ENCODE peak calls at places on chromosomes 2 and 18, in six cellular contexts. S is lung, E is fibroblast of mammary gland, P is A549, O is AG10803, N is heart left ventricle. J is an unnamed sample.

GRCh38 chr2:11566383-11566782 is 32.5 kb downstream of the GREB1 start:
- DNase-seq in S (no peak), E (no peak), P (no peak), O (no peak), N (no peak), J (no peak)

GRCh38 chr2:32136097-32136496 is 29.6 kb upstream of the SLC30A6 start:
- DNase-seq in S (no peak), E (no peak), P (peak), O (peak), N (no peak), J (peak)

GRCh38 chr2:57549642-57550102 is 496.9 kb upstream of the VRK2 start:
- DNase-seq in S (no peak), E (peak), P (peak), O (no peak), N (no peak), J (no peak)

GRCh38 chr18:35732652-35733051 is 151.1 kb downstream of the GALNT1 start:
- DNase-seq in S (no peak), E (peak), P (no peak), O (peak), N (no peak), J (peak)

GRCh38 chr18:49013961-49014604 is 63.3 kb upstream of the SMAD7 start:
- DNase-seq in S (no peak), E (no peak), P (no peak), O (no peak), N (peak), J (no peak)

GRCh38 chr2:122683018-122683417 is 927.6 kb downstream of the TSN start:
- DNase-seq in S (no peak), E (no peak), P (no peak), O (no peak), N (no peak), J (no peak)

GRCh38 chr2:27442282-27442980 is at the start of gene KRTCAP3:
- DNase-seq in S (peak), E (no peak), P (no peak), O (no peak), N (no peak), J (no peak)

GRCh38 chr18:45050712-45051639 is 370.3 kb downstream of the SETBP1 start:
- DNase-seq in S (no peak), E (peak), P (peak), O (peak), N (no peak), J (peak)

GRCh38 chr2:105636109-105636740 is 108.5 kb upstream of the NCK2 start:
- DNase-seq in S (peak), E (no peak), P (no peak), O (no peak), N (no peak), J (no peak)

GRCh38 chr2:119008108-119008507 is 66.1 kb downstream of the MARCO start:
- DNase-seq in S (peak), E (peak), P (peak), O (no peak), N (no peak), J (no peak)

GRCh38 chr2:213995400-213996105 is 415.3 kb upstream of the VWC2L start:
- DNase-seq in S (no peak), E (peak), P (peak), O (peak), N (no peak), J (peak)

GRCh38 chr2:12262681-12263436 is 453.9 kb upstream of the TRIB2 start:
- DNase-seq in S (no peak), E (peak), P (no peak), O (peak), N (no peak), J (peak)

GRCh38 chr2:127702395-127703009 is 1.2 kb downstream of the SFT2D3 start:
- DNase-seq in S (no peak), E (no peak), P (no peak), O (no peak), N (no peak), J (no peak)

GRCh38 chr2:127703282-127703681 is 2.0 kb downstream of the SFT2D3 start:
- DNase-seq in S (no peak), E (no peak), P (no peak), O (no peak), N (no peak), J (no peak)

GRCh38 chr2:127705281-127706065 is 4.2 kb downstream of the SFT2D3 start:
- DNase-seq in S (peak), E (peak), P (no peak), O (peak), N (no peak), J (peak)

GRCh38 chr2:127706215-127706990 is 5.1 kb downstream of the SFT2D3 start:
- DNase-seq in S (peak), E (no peak), P (no peak), O (no peak), N (no peak), J (no peak)

DNA sequence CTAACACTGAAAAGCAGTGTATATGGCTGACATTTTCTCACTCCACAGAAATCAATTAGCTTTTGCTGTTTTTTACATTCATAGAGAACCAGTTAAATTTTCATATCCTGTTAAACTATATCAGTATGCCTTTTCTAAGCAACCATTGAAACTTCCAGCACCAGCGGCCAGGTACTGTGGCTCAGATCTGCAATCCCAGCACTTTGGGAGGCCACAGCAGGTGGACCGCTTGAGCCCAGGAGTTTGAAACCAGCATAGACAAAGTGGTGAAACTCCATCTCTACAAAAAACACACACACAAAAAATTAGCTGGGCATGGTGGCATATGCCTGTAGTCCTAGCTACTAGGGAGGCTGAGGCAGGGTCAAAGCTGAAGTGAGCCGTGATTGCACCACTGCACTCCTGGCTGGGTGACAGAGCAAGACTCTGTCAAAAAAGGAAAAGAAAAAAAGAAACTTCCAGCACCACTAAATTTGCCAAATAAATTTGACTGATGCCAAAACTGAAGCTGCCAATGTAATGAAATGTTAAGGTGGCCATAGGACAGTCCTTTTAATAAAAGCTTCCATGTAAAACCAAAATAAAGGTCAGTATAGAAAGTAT is 3.4 kb downstream of the SFT2D3 start:
- DNase-seq in S (no peak), E (no peak), P (no peak), O (peak), N (no peak), J (no peak)
- H3K4me3 ChIP-seq in S (no peak), E (no peak), P (no peak), O (no peak), N (no peak), J (no peak)

GRCh38 chr18:76657428-76657827 is 162.4 kb upstream of the ZNF516 start:
- DNase-seq in S (no peak), E (peak), P (no peak), O (peak), N (no peak), J (peak)
- TF ChIP-seq CTCF in S (no peak), E (no peak), P (no peak), O (no peak), N (no peak), J (no peak)

GRCh38 chr2:161141033-161141432 is 19.2 kb upstream of the TANK start:
- DNase-seq in S (no peak), E (no peak), P (no peak), O (no peak), N (no peak), J (no peak)

GRCh38 chr2:161136194-161136593 is 24.0 kb upstream of the TANK start:
- DNase-seq in S (no peak), E (no peak), P (peak), O (no peak), N (no peak), J (no peak)

GRCh38 chr2:161136696-161137324 is 23.4 kb upstream of the TANK start:
- DNase-seq in S (no peak), E (peak), P (peak), O (peak), N (no peak), J (no peak)

GRCh38 chr2:161138429-161138828 is 21.8 kb upstream of the TANK start:
- DNase-seq in S (no peak), E (no peak), P (no peak), O (no peak), N (no peak), J (no peak)

GRCh38 chr2:161139098-161139987 is 20.9 kb upstream of the TANK start:
- DNase-seq in S (no peak), E (peak), P (no peak), O (peak), N (no peak), J (peak)
- H3K4me3 ChIP-seq in S (no peak), E (no peak), P (no peak), O (no peak), N (peak), J (no peak)

GRCh38 chr2:39696838-39697237 is 31.1 kb downstream of the TMEM178A start:
- DNase-seq in S (no peak), E (peak), P (peak), O (peak), N (no peak), J (peak)
- TF ChIP-seq CTCF in S (no peak), E (peak), P (peak), O (peak), N (peak), J (no peak)

GRCh38 chr2:207160115-207160514 is 5.6 kb downstream of the KLF7 start:
- DNase-seq in S (no peak), E (no peak), P (no peak), O (no peak), N (no peak), J (no peak)

GRCh38 chr2:207163053-207163814 is 2.5 kb downstream of the KLF7 start:
- DNase-seq in S (no peak), E (peak), P (peak), O (peak), N (no peak), J (peak)

GRCh38 chr2:207161724-207162123 is 4.0 kb downstream of the KLF7 start:
- DNase-seq in S (no peak), E (peak), P (peak), O (peak), N (no peak), J (peak)

GRCh38 chr2:207162319-207162718 is 3.4 kb downstream of the KLF7 start:
- DNase-seq in S (no peak), E (peak), P (no peak), O (peak), N (no peak), J (peak)

GRCh38 chr2:207161247-207161646 is 4.5 kb downstream of the KLF7 start:
- DNase-seq in S (no peak), E (no peak), P (no peak), O (no peak), N (no peak), J (no peak)
- H3K4me3 ChIP-seq in S (no peak), E (peak), P (peak), O (peak), N (no peak), J (peak)

DNA sequence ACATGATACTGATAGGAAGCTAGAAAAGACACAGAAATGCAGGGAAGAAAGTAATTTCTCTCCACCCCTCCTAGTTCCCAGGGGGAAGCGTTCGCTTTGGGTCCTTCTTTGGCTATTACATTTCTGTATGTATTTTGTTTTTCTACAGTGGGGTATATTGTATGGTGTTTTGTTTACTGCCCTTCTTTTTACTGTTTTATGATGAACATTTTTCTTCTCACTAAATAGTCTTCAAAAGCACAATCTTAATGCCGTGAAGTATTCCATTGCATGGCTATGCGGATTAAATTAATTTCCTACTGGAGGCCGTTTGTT is 354 bp upstream of the TMBIM1 start:
- DNase-seq in S (no peak), E (no peak), P (no peak), O (no peak), N (no peak), J (no peak)
- TF ChIP-seq CTCF in S (no peak), E (no peak), P (no peak), O (no peak), N (no peak), J (no peak)

GRCh38 chr18:3870914-3871313 is 420.9 kb downstream of the TGIF1 start:
- DNase-seq in S (no peak), E (no peak), P (no peak), O (no peak), N (no peak), J (no peak)
- H3K4me3 ChIP-seq in S (no peak), E (no peak), P (no peak), O (no peak), N (no peak), J (no peak)

J was measured in foreskin fibroblast.